ENCODE peak calls at places on chromosomes 16 and 17, in seven cellular contexts. K is uterus, D is sigmoid colon, G is HepG2, I is A549, S is H54, U is lower leg skin. P is an unnamed sample.

GRCh38 chr17:56570199-56570598 is 23.3 kb upstream of the NOG start:
- DNase-seq in K (no peak), G (no peak), D (no peak), U (no peak), S (no peak), I (no peak), P (no peak)

GRCh38 chr16:84947022-84947421 is 64.3 kb downstream of the ZDHHC7 start:
- DNase-seq in S (no peak), D (peak), I (no peak), U (peak), K (peak), G (no peak), P (no peak)

GRCh38 chr16:64092284-64092683 is 1029.6 kb downstream of the CDH11 start:
- DNase-seq in D (no peak), G (no peak), U (no peak), K (no peak), I (no peak), S (no peak), P (no peak)

GRCh38 chr17:4515501-4515900 is 16.8 kb downstream of the SPNS2 start:
- DNase-seq in S (no peak), K (no peak), U (no peak), D (peak), G (no peak), I (no peak), P (no peak)

GRCh38 chr16:50916040-50916439 is 174.2 kb downstream of the CYLD start:
- DNase-seq in U (no peak), G (no peak), D (no peak), K (no peak), S (no peak), I (no peak), P (no peak)

GRCh38 chr17:69404398-69404797 is 10.1 kb upstream of the MAP2K6 start:
- DNase-seq in U (no peak), I (no peak), D (no peak), G (no peak), K (no peak), S (no peak), P (no peak)

GRCh38 chr16:67959520-67959919 is 8.9 kb downstream of the SLC12A4 start:
- DNase-seq in S (peak), G (no peak), I (no peak), D (peak), U (peak), K (peak), P (no peak)

GRCh38 chr17:40298726-40299125 is 10.3 kb upstream of the RARA start:
- DNase-seq in G (no peak), D (no peak), I (no peak), S (no peak), U (no peak), K (no peak), P (no peak)

GRCh38 chr17:60455378-60455777 is 33.1 kb downstream of the CHCT1 start:
- DNase-seq in S (no peak), K (no peak), D (no peak), G (no peak), I (no peak), U (no peak), P (no peak)

GRCh38 chr16:29232811-29233704 is 173.5 kb downstream of the NPIPB11 start:
- DNase-seq in U (no peak), S (no peak), K (no peak), D (peak), I (no peak), G (no peak), P (no peak)

GRCh38 chr16:72832640-72833039 is 215.3 kb downstream of the ZFHX3 start:
- DNase-seq in U (peak), S (peak), K (peak), G (peak), I (peak), D (peak), P (peak)

GRCh38 chr16:8818499-8819270 is 21.0 kb downstream of the PMM2 start:
- DNase-seq in G (no peak), S (no peak), U (no peak), I (no peak), K (no peak), D (no peak), P (no peak)

GRCh38 chr16:47037396-47037745 is 63.9 kb upstream of the DNAJA2 start:
- DNase-seq in S (no peak), G (no peak), I (peak), D (peak), U (peak), K (peak), P (peak)

GRCh38 chr16:82991435-82991834 is 364.7 kb downstream of the CDH13 start:
- DNase-seq in D (no peak), U (no peak), S (no peak), I (no peak), K (no peak), G (no peak), P (no peak)

GRCh38 chr17:80261159-80261894 is 675 bp downstream of the RNF213 start:
- DNase-seq in D (peak), G (peak), I (peak), K (peak), S (peak), U (peak), P (no peak)

GRCh38 chr17:31627960-31628359 is 231.1 kb downstream of the COPRS start:
- DNase-seq in G (no peak), I (no peak), K (no peak), S (peak), D (no peak), U (no peak), P (no peak)

GRCh38 chr16:23388786-23389185 is 64.2 kb downstream of the COG7 start:
- DNase-seq in D (peak), I (no peak), K (no peak), G (no peak), U (no peak), S (no peak), P (no peak)

GRCh38 chr16:3954411-3954921 is 74.0 kb upstream of the CREBBP start:
- DNase-seq in G (peak), U (no peak), I (no peak), S (no peak), K (no peak), D (peak), P (no peak)

GRCh38 chr17:68143425-68143824 is 104.4 kb upstream of the AMZ2 start:
- DNase-seq in S (no peak), G (no peak), D (no peak), I (no peak), K (no peak), U (no peak), P (no peak)

GRCh38 chr17:79163071-79163470 is 88.4 kb downstream of the ENGASE start:
- DNase-seq in D (no peak), I (no peak), S (no peak), U (no peak), G (no peak), K (no peak), P (no peak)

GRCh38 chr17:76281573-76282371 is 16.6 kb downstream of the UBALD2 start:
- DNase-seq in D (no peak), G (no peak), I (no peak), S (no peak), K (no peak), U (no peak), P (no peak)

GRCh38 chr17:3759597-3760216 is 36.0 kb downstream of the HASPIN start:
- DNase-seq in U (no peak), G (no peak), D (no peak), S (no peak), K (no peak), I (no peak), P (no peak)

GRCh38 chr16:27321013-27321960 is 7.5 kb downstream of the IL4R start:
- DNase-seq in D (peak), U (no peak), G (no peak), I (no peak), K (no peak), S (peak), P (no peak)

GRCh38 chr17:78368854-78369495 is 9.1 kb upstream of the SOCS3 start:
- DNase-seq in S (no peak), K (no peak), G (no peak), D (no peak), I (no peak), U (no peak), P (no peak)

GRCh38 chr16:82135844-82136243 is 34.2 kb downstream of the MPHOSPH6 start:
- DNase-seq in D (no peak), G (peak), K (no peak), S (no peak), I (no peak), U (no peak), P (no peak)

GRCh38 chr16:85640606-85641005 is 27.5 kb downstream of the GSE1 start:
- DNase-seq in D (no peak), S (no peak), I (no peak), G (no peak), K (no peak), U (no peak), P (no peak)

GRCh38 chr17:48113201-48113676 is 5.7 kb downstream of the SNX11 start:
- DNase-seq in K (no peak), I (no peak), S (no peak), U (no peak), G (no peak), D (no peak), P (no peak)

GRCh38 chr17:75059369-75060345 is 12.6 kb downstream of the KCTD2 start:
- DNase-seq in K (no peak), S (no peak), I (no peak), U (no peak), G (peak), D (peak), P (no peak)

GRCh38 chr16:82011199-82011641 is at the start of gene SDR42E1:
- DNase-seq in D (no peak), S (no peak), I (peak), U (no peak), G (no peak), K (peak), P (peak)

GRCh38 chr17:74852237-74853047 is 7.2 kb downstream of the GRIN2C start:
- DNase-seq in K (no peak), D (no peak), U (no peak), G (peak), I (no peak), S (no peak), P (no peak)

GRCh38 chr17:18256776-18257175 is 1.8 kb downstream of the FLII start:
- DNase-seq in U (no peak), S (no peak), I (no peak), G (no peak), D (no peak), K (no peak), P (no peak)

GRCh38 chr16:86570542-86571196 is 4.0 kb downstream of the FOXC2 start:
- DNase-seq in U (no peak), G (no peak), S (no peak), I (no peak), K (no peak), D (no peak), P (no peak)

GRCh38 chr16:66326995-66327513 is 39.4 kb upstream of the CDH5 start:
- DNase-seq in G (peak), U (no peak), S (no peak), I (no peak), K (no peak), D (no peak), P (no peak)

GRCh38 chr17:7367083-7367482 is 12.1 kb downstream of the TMEM95 start:
- DNase-seq in S (no peak), I (no peak), G (no peak), U (no peak), D (no peak), K (no peak), P (no peak)

GRCh38 chr16:54135361-54136275 is 151.0 kb downstream of the IRX3 start:
- DNase-seq in S (peak), K (no peak), I (no peak), U (no peak), D (no peak), G (no peak), P (no peak)

GRCh38 chr16:89700649-89701424 is 668 bp downstream of the SPATA2L start:
- DNase-seq in U (no peak), S (no peak), K (peak), G (peak), D (no peak), I (peak), P (no peak)

GRCh38 chr16:89705006-89705405 is 3.5 kb upstream of the SPATA2L start:
- DNase-seq in D (no peak), U (no peak), I (no peak), S (no peak), K (no peak), G (no peak), P (no peak)

GRCh38 chr16:89700100-89700648 is 1.3 kb downstream of the SPATA2L start:
- DNase-seq in K (peak), D (peak), U (peak), I (peak), G (peak), S (peak), P (peak)

GRCh38 chr16:89704281-89704680 is 2.8 kb upstream of the SPATA2L start:
- DNase-seq in D (no peak), S (no peak), U (no peak), K (no peak), I (no peak), G (no peak), P (no peak)

DNA sequence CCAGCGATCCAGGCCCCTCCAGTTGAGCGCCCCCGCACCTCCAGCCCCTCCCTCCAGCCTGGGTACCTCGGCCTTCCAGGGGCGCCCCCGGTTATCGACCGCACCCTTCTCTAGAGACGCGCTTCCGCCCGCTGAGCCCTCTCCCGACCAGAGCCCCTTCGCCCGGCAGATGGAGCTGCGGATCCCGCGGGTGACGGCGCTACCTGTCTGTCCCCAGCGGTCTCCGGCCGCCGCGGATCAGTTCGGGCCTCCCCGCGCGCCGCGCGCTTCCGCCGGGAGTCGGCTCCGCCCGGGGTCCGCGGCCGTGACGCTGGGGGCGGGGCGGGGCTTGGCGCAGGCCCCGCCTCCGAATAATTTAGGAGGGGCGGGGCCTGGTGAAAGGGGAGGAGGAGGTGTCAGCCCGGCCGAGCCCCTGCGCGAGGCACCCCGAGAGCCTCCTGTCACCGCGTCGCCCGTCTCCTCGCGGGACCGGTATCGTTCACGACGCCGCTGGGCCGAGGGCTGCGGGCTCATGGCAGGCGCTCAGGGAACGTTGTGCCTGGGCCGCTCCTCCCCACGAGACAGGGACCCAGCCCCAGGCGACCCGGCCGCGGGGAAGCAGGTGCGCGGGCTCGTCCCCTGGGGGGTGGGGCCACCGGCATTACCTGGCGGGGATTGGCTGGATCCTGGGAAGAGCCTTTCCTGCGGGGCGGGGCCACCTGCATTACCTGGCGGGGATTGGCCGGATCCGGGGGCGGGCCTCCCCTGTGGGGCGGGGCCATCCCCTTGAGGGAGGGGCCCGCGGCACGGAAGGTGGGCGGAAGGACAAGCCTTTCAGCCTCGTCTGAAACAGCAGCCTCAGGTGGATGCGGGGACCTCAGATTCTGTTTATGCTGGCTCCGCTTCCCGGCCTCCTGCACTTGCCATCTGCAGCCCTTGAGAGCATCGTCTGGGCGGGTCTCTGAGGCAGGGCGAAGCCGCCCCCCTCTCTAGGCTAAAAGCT is at the start of gene SPATA2L:
- DNase-seq in D (peak), U (peak), I (peak), G (peak), K (peak), S (peak), P (peak)
- TF ChIP-seq POLR2A in D (peak), U (no peak), I (peak), G (no peak), K (peak), S (peak), P (peak)

DNA sequence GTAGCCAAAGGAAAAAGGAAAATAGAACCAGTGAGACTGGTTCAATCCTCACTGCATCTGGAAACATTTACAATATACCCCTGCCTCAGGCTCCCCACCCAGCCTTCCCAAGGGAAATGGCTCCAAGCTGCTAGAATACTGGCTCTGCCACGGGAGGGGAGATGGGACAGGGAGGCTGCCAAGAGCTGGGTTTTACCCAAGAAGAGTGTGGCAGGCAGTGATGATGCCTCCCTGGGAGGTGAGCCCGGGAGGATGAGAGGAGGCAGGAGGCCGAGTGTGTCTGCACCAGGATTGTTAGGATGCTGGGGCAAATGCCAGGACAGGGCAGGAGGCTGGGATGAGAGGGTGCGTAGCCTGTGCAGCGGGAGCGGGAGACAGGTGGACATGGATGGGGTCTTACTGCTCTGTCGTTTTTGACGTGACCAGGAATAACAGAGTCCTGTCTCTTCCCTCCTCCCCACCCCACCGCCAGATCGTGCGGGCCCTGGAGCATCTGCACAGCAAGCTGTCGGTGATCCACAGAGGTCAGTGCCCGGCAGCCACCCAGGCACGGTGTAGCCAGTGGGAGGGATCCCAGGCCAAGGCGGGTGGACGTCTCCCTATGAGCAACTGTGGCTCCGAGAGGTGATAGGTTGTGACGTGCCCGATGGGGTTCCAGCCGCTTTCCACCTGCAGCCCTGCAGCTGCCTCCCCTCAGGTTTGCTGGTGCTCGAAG is 18.4 kb downstream of the MAP2K3 start:
- DNase-seq in K (no peak), U (no peak), S (no peak), G (no peak), I (no peak), D (peak), P (no peak)
- TF ChIP-seq POLR2A in K (no peak), U (no peak), S (no peak), G (no peak), I (no peak), D (no peak), P (no peak)

GRCh38 chr17:51372345-51373004 is 112.1 kb downstream of the UTP18 start:
- DNase-seq in U (peak), D (no peak), I (peak), S (peak), K (no peak), G (peak), P (peak)
- TF ChIP-seq POLR2A in U (no peak), D (no peak), I (no peak), S (no peak), K (no peak), G (no peak), P (no peak)

DNA sequence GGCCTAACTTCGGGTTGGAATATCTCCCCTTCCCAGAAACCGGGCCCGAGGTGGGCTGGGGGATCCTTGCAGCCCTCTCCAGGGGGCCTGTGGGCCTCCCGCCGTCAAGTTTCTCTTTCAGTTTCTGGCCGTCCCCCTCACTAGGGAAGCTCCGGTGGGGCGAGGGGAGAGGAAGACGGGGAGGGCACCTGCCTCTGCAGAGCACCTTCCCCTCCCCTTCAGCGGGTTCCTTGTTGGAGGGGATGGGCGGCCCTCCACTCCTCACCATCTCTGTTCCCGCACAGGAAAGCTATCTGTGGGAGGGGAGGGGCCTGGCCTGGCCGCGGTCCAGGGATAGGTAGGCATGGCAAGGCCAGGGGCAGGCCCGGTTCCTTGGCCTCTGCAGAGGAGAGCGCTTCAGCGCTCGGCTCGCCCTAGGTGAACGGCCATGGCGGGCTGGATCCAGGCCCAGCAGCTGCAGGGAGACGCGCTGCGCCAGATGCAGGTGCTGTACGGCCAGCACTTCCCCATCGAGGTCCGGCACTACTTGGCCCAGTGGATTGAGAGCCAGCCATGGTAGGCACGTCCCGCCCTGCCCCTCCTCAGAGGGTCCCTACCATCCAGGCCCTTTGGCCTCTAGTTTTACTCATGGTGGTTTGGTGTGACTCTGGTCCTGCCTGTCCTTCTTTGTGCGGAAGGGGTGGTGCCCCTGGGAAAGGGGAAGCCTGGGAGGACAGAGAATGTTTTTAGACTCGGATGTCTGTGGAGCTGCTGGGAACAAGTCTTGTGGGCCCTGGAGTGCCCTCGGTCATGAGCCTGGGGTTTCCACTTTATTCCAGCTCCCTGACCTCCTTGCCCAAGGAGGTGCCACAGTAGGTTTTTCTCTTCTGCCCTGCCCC is 926 bp downstream of the STAT5A start:
- DNase-seq in D (peak), I (no peak), U (no peak), G (no peak), K (peak), S (no peak), P (peak)
- TF ChIP-seq POLR2A in D (no peak), I (no peak), U (no peak), G (no peak), K (no peak), S (no peak), P (no peak)